ENCODE peak calls at places on chromosome 20, in six cellular contexts. A is stimulated activated CD4-positive, alpha-beta T cell treated with anti-CD3 and anti-CD28 coated beads, Interleukin-15, amount 100 ng/mL, for 1 hour; N is iPS-NIHi11; X is left cardiac atrium; Y is H4; E is erythroblast. D is an unnamed sample.

GRCh38 chr20:334578-334977 is 9.2 kb downstream of the SOX12 start:
- DNase-seq in Y (no peak), N (no peak), E (no peak), X (no peak), A (no peak), D (no peak)

GRCh38 chr20:5328228-5328627 is 11.5 kb upstream of the PROKR2 start:
- DNase-seq in X (no peak), E (no peak), Y (no peak), N (no peak), A (no peak), D (no peak)

GRCh38 chr20:37344506-37345338 is 1.2 kb upstream of the SRC start:
- DNase-seq in A (no peak), E (no peak), N (no peak), Y (no peak), X (no peak), D (peak)

GRCh38 chr20:41616228-41616627 is 1.9 kb downstream of the CHD6 start:
- DNase-seq in Y (no peak), X (no peak), A (no peak), N (no peak), E (no peak), D (no peak)

GRCh38 chr20:31719644-31720485 is 2.8 kb downstream of the BCL2L1 start:
- DNase-seq in E (peak), Y (no peak), X (no peak), N (peak), A (no peak), D (no peak)

GRCh38 chr20:24576447-24576846 is 107.0 kb downstream of the SYNDIG1 start:
- DNase-seq in A (no peak), Y (no peak), E (no peak), N (no peak), X (no peak), D (no peak)

GRCh38 chr20:8156603-8157079 is 24.6 kb downstream of the PLCB1 start:
- DNase-seq in Y (peak), N (no peak), E (no peak), A (no peak), X (no peak), D (no peak)

GRCh38 chr20:7025635-7026034 is 258.1 kb downstream of the BMP2 start:
- DNase-seq in A (no peak), Y (no peak), N (no peak), X (no peak), E (no peak), D (no peak)

GRCh38 chr20:48875233-48875913 is 46.1 kb upstream of the ARFGEF2 start:
- DNase-seq in E (no peak), A (no peak), Y (peak), N (no peak), X (no peak), D (no peak)

GRCh38 chr20:30919514-30920188 is 337.8 kb upstream of the DEFB115 start:
- DNase-seq in N (no peak), A (no peak), X (no peak), E (no peak), Y (no peak), D (no peak)

GRCh38 chr20:48817367-48818030 is 10.3 kb downstream of the PREX1 start:
- DNase-seq in A (no peak), Y (no peak), X (no peak), N (no peak), E (no peak), D (no peak)